ENCODE peak calls at places on chromosomes 3 and 15, in six cellular contexts. N is left ventricle myocardium inferior, L is bronchial epithelial cell, A is cardiac muscle cell, I is hepatocyte, E is psoas muscle. R is an unnamed sample.

GRCh38 chr3:192299921-192300320 is 427.4 kb downstream of the FGF12 start:
- DNase-seq in N (no peak), L (no peak), A (no peak), I (no peak), E (no peak), R (no peak)

GRCh38 chr3:105610473-105610872 is 243.8 kb downstream of the ALCAM start:
- DNase-seq in N (no peak), L (no peak), A (no peak), I (no peak), E (no peak), R (no peak)

GRCh38 chr15:68275165-68275746 is 2.3 kb upstream of the FEM1B start:
- DNase-seq in N (no peak), L (peak), A (no peak), I (peak), E (no peak), R (no peak)

GRCh38 chr15:72271895-72272212 is 500 bp downstream of the PARP6 start:
- DNase-seq in N (no peak), L (peak), A (peak), I (peak), E (no peak), R (no peak)

GRCh38 chr15:33547876-33548275 is 237.1 kb downstream of the RYR3 start:
- DNase-seq in N (no peak), L (peak), A (peak), I (peak), E (peak), R (peak)

GRCh38 chr3:155647196-155647595 is 97.7 kb downstream of the PLCH1 start:
- DNase-seq in N (no peak), L (no peak), A (no peak), I (no peak), E (no peak), R (no peak)

GRCh38 chr3:172275586-172275985 is 172.7 kb downstream of the GHSR start:
- DNase-seq in N (no peak), L (no peak), A (no peak), I (no peak), E (no peak), R (no peak)

GRCh38 chr3:54999159-54999558 is 71.3 kb upstream of the LRTM1 start:
- DNase-seq in N (no peak), L (peak), A (peak), I (peak), E (no peak), R (no peak)

GRCh38 chr15:76335129-76335850 is 1.3 kb upstream of the ISL2 start:
- DNase-seq in N (no peak), L (no peak), A (no peak), I (no peak), E (no peak), R (no peak)

GRCh38 chr15:35495075-35495474 is 50.9 kb downstream of the DPH6 start:
- DNase-seq in N (no peak), L (no peak), A (peak), I (no peak), E (no peak), R (no peak)

GRCh38 chr3:22451501-22451900 is 700.5 kb upstream of the ZNF385D start:
- DNase-seq in N (no peak), L (no peak), A (no peak), I (no peak), E (no peak), R (no peak)

GRCh38 chr3:31704651-31705179 is 172.0 kb downstream of the STT3B start:
- DNase-seq in N (no peak), L (peak), A (no peak), I (peak), E (peak), R (no peak)

GRCh38 chr3:45332493-45332892 is 55.9 kb upstream of the LARS2 start:
- DNase-seq in N (no peak), L (no peak), A (no peak), I (no peak), E (no peak), R (no peak)

GRCh38 chr3:45330500-45331295 is 57.7 kb upstream of the LARS2 start:
- DNase-seq in N (no peak), L (no peak), A (no peak), I (no peak), E (no peak), R (no peak)

GRCh38 chr3:45329779-45330305 is 58.5 kb upstream of the LARS2 start:
- DNase-seq in N (no peak), L (no peak), A (no peak), I (no peak), E (no peak), R (no peak)

GRCh38 chr3:45332901-45333407 is 55.4 kb upstream of the LARS2 start:
- DNase-seq in N (no peak), L (no peak), A (no peak), I (no peak), E (no peak), R (no peak)

DNA sequence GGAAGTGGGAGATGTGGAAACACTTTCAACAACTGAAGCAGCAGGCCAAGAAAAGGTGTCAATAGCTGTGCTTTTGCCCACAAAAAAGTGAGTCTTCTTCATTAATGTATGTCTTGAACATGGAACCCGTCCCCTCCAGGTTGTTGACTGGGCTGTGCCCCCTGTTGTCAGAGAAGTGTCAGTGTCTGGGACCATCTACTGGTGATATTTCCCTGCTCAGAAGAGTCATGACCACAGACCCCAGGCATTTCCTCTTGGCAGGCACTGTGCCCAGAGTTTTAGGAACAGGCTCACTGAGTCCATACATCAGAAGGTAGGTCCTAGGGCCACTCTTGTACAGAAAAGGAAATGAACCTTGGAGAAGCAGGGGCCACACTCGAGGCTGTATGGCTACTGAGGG is 54.8 kb upstream of the LARS2 start:
- DNase-seq in N (no peak), L (peak), A (peak), I (no peak), E (no peak), R (no peak)
- TF ChIP-seq CTCF in N (no peak), L (no peak), A (no peak), I (no peak), E (no peak), R (no peak)

GRCh38 chr3:13546667-13547171 is 2.2 kb upstream of the FBLN2 start:
- DNase-seq in N (peak), L (no peak), A (peak), I (peak), E (peak), R (no peak)

GRCh38 chr3:13549513-13550256 is 760 bp downstream of the FBLN2 start:
- DNase-seq in N (no peak), L (no peak), A (no peak), I (no peak), E (peak), R (no peak)

GRCh38 chr3:13545952-13546454 is 2.9 kb upstream of the FBLN2 start:
- DNase-seq in N (no peak), L (no peak), A (no peak), I (no peak), E (peak), R (no peak)

GRCh38 chr3:13548696-13549512 is at the start of gene FBLN2:
- DNase-seq in N (peak), L (no peak), A (peak), I (peak), E (peak), R (peak)

DNA sequence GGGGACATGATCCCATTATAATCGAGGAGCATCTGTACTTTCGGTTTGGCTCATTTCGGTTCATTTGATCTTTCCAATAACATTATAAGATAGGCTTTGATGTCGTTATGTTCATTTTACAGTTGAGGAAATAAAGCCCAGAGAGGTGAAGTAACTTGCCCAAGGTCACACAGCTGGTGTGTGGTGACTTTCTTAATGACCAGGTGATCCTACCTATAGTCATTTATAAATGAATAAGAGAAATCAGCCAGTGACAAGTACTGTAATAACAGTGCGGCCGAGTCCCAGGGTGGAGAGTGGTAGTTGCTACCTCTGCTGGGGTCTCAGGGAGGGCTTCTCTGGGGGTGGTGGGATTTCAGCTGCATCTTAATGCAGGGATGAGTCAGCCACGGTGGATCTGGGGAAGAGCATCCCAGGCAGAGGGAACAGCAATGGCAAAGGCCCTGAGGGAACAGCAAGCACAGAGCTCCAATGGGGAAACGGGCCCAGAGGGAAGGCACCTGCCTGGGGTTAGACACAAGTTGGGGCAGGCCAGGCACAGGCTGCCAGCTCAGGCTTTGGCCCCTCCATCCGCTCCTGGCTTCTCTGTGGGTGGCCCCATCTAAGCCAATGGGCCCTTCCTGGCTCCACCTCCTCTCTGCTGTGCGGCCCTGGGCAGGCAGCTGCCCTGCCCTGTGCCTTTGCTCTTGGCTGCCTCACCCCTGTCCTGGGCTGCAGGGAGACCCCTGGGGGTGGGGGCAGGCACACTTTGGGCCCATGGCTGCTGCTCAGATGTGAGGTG is 1.1 kb upstream of the FBLN2 start:
- DNase-seq in N (no peak), L (peak), A (no peak), I (no peak), E (peak), R (no peak)
- H3K4me3 ChIP-seq in N (peak), L (no peak), A (no peak), I (no peak), E (no peak), R (no peak)

GRCh38 chr15:66595332-66595731 is 29.5 kb upstream of the LCTL start:
- DNase-seq in N (no peak), L (no peak), A (no peak), I (no peak), E (no peak), R (no peak)

GRCh38 chr15:66594836-66595235 is 29.0 kb upstream of the LCTL start:
- DNase-seq in N (no peak), L (no peak), A (no peak), I (no peak), E (no peak), R (no peak)

GRCh38 chr15:66593219-66593780 is 27.5 kb upstream of the LCTL start:
- DNase-seq in N (no peak), L (no peak), A (no peak), I (no peak), E (no peak), R (no peak)

GRCh38 chr15:66592505-66593218 is 26.9 kb upstream of the LCTL start:
- DNase-seq in N (no peak), L (no peak), A (peak), I (peak), E (no peak), R (no peak)

DNA sequence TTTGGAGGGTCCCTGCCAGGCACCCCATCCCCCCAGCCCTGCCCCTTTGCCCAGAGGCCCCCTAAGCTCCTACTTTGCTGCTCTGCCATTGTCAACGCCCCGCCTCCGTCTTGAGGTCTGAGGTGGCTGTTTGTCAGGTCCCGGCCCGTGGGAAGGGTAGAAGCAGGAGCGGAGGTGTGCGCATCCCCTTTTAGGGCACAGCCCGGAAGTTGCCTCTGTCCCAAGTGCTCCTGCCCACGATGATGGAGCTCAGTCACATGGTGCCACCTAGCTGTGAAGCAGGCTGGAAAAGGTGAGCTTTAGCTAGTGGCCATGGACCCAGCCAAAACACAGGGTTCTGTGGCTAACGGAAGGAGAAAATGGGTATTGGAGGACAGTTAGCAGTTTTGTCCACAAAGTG is 28.5 kb upstream of the LCTL start:
- DNase-seq in N (no peak), L (no peak), A (no peak), I (no peak), E (no peak), R (no peak)
- TF ChIP-seq CTCF in N (peak), L (no peak), A (no peak), I (no peak), E (no peak), R (no peak)

GRCh38 chr15:89799011-89799924 is 15.4 kb downstream of the ANPEP start:
- DNase-seq in N (no peak), L (no peak), A (no peak), I (no peak), E (peak), R (no peak)
- H3K4me3 ChIP-seq in N (no peak), L (no peak), A (no peak), I (no peak), E (no peak), R (no peak)

GRCh38 chr3:9500108-9501050 is 53.2 kb downstream of the LHFPL4 start:
- DNase-seq in N (peak), L (peak), A (peak), I (peak), E (peak), R (peak)
- TF ChIP-seq CTCF in N (peak), L (peak), A (peak), I (peak), E (peak), R (no peak)

DNA sequence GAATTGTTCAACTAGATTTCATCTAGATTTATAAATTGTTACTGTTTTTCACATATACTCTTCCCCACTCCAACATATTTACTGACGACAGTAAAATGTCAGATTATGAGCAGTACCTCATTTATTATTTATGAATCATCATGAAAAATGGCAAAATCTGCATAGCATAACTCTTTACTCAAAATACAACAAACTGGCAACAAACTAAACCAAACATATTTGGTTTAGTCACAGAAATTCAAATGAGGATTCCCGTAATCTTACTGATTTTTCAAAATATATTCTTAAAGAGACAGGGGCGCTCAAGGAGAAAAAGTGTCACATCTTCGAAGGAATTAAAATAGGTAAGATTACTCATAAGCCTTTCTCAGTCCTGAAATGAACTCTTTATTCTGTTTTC is 3.0 kb upstream of the GPR87 start:
- DNase-seq in N (no peak), L (peak), A (no peak), I (no peak), E (no peak), R (no peak)
- H3K4me3 ChIP-seq in N (no peak), L (no peak), A (no peak), I (no peak), E (no peak), R (no peak)

GRCh38 chr15:85709250-85709649 is 85.5 kb downstream of the KLHL25 start:
- DNase-seq in N (no peak), L (no peak), A (no peak), I (no peak), E (no peak), R (no peak)

GRCh38 chr15:85706779-85707518 is 87.8 kb downstream of the KLHL25 start:
- DNase-seq in N (no peak), L (no peak), A (peak), I (peak), E (no peak), R (peak)

GRCh38 chr15:85708402-85708932 is 86.3 kb downstream of the KLHL25 start:
- DNase-seq in N (no peak), L (no peak), A (peak), I (peak), E (no peak), R (no peak)

GRCh38 chr15:85710340-85710842 is 84.3 kb downstream of the KLHL25 start:
- DNase-seq in N (no peak), L (no peak), A (no peak), I (no peak), E (no peak), R (no peak)

DNA sequence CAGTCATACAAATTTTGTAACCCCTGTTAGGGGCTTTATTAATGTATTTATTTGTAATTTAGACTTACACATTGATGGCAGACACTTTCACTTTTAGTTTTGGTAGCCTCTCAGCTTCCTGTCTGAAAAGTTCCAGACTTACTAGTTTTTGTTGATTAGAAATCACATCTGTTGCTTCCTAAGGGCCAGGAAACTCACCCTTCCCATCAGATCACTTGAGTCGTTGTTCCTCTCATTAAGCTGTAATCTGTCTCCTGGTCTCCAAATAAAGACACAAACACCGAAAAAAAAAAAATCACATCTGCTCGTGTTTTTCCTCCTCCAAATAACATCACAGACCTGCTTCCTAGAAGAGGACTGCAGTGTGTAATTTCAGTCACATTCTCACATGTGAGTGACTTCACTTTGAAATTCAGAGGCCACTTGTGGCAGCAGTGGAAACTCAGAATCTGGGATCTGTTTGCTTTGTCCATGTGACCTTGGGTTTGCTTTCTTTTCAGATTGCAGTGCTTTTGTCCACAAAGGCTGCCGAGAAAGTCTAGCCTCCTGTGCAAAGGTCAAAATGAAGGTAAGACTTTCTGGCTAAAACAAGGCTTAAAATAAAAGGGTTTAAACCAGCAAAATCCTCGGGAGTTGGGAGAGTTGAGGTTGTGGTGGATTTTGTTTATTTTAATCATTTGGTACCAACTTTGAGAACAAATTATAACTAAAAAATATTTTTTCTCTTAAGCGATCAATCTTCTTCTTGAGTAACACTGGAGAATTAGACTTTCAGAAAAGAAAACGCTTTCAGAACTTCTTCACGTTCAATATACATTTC is 87.0 kb downstream of the KLHL25 start:
- DNase-seq in N (no peak), L (no peak), A (peak), I (peak), E (no peak), R (no peak)
- TF ChIP-seq CTCF in N (no peak), L (no peak), A (no peak), I (no peak), E (no peak), R (no peak)

DNA sequence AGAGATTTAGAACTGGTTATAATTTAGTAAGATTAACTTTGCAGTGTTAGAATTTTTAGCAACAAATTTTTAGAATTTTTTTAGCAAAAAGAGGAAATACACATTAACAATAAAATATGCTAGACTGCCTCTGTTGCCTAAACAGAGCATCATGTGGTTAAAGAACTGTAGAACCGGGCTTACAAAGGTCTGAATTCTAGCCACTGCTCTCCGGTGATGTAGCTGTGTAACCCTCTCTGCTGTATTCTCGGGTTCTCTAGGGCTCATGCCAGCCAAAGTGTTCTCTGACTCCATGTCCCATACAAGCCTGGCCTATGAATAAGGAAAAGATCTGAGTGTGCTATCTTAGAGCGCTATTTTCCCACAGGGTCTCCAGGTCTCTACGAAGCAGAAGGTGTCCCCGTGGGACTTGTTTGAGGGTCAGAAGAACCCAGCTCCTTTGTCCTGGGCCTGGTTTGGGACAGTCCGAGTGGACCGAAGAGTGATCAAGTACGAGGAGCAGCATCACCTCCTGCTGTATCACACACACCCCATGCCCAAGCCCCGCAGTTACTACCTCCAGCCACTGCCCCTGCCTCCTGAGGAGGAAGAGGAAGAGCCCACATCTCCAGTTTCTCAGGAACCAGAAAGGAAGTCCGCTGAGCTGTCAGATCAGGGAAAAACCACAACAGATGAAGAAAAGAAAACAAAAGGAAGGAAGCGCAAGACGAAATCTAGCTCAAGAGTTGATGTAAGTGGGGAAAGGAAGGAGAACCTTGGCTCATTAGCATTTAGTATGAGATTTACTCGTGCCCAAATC is 3.1 kb upstream of the P2RY12 start:
- DNase-seq in N (no peak), L (no peak), A (no peak), I (no peak), E (no peak), R (no peak)
- H3K4me3 ChIP-seq in N (no peak), L (no peak), A (no peak), I (no peak), E (no peak), R (no peak)

DNA sequence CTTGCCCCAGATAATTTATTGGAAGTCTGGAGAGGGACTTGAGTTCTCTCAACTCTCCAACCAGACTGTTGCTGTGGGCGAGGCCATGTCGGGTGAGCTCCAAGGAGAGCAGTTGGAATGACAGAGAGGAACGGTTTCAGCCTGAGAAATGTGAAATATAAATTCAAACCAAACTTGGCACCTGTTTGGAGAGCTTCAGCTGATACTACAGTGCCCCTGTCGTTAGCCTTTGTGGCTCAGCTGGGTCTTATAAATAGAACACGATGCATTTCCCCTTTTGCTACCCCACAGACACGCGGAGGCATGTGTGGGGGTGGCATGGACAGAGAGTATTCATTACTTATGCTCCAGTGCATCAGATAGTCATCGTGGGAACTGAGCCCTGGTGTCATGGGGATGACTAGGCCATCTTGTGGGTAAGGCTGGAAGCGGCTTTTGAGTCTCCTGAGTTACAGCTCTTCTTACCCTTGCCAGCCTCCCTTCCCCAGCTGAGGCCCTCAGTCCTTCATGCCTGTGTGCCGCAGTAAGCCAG is 15.6 kb downstream of the SMAD3 start:
- DNase-seq in N (peak), L (no peak), A (peak), I (no peak), E (peak), R (peak)
- TF ChIP-seq CTCF in N (no peak), L (no peak), A (peak), I (no peak), E (peak), R (no peak)